ENCODE peak calls at places on chromosomes 6 and 20, in six cellular contexts. One of them, this sample, is unnamed.

GRCh38 chr20:7673841-7674240 is 266.4 kb downstream of the HAO1 start:
- DNase-seq in activated CD4-positive, alpha-beta T cell treated with anti-CD3 and anti-CD28 coated beads for 24 hours: no peak
- DNase-seq in stimulated activated CD8-positive, alpha-beta memory T cell treated with anti-CD3 and anti-CD28 coated beads, Interleukin-4, amount 100 ng/mL, for 4 hours: no peak
- DNase-seq in IMR-90: no peak
- DNase-seq in Caki2: no peak
- DNase-seq in activated naive CD8-positive, alpha-beta T cell treated with anti-CD3 and anti-CD28 coated beads for 36 hours: no peak
- DNase-seq in this sample: no peak

GRCh38 chr6:151389640-151390275 is 1.6 kb downstream of the ZBTB2 start:
- DNase-seq in stimulated activated CD8-positive, alpha-beta memory T cell treated with anti-CD3 and anti-CD28 coated beads, Interleukin-4, amount 100 ng/mL, for 4 hours: no peak
- DNase-seq in activated naive CD8-positive, alpha-beta T cell treated with anti-CD3 and anti-CD28 coated beads for 36 hours: no peak
- DNase-seq in Caki2: no peak
- DNase-seq in IMR-90: peak; percentile 59
- DNase-seq in activated CD4-positive, alpha-beta T cell treated with anti-CD3 and anti-CD28 coated beads for 24 hours: no peak
- DNase-seq in this sample: no peak

GRCh38 chr6:139323511-139324445 is 32.0 kb upstream of the TXLNB start:
- DNase-seq in IMR-90: peak; percentile 75
- DNase-seq in activated naive CD8-positive, alpha-beta T cell treated with anti-CD3 and anti-CD28 coated beads for 36 hours: peak; percentile 79
- DNase-seq in Caki2: no peak
- DNase-seq in stimulated activated CD8-positive, alpha-beta memory T cell treated with anti-CD3 and anti-CD28 coated beads, Interleukin-4, amount 100 ng/mL, for 4 hours: peak; percentile 67
- DNase-seq in activated CD4-positive, alpha-beta T cell treated with anti-CD3 and anti-CD28 coated beads for 24 hours: peak; percentile 57
- DNase-seq in this sample: peak; percentile 28

GRCh38 chr6:161033667-161034066 is 42.1 kb downstream of the MAP3K4 start:
- DNase-seq in IMR-90: no peak
- DNase-seq in stimulated activated CD8-positive, alpha-beta memory T cell treated with anti-CD3 and anti-CD28 coated beads, Interleukin-4, amount 100 ng/mL, for 4 hours: no peak
- DNase-seq in Caki2: no peak
- DNase-seq in activated naive CD8-positive, alpha-beta T cell treated with anti-CD3 and anti-CD28 coated beads for 36 hours: no peak
- DNase-seq in activated CD4-positive, alpha-beta T cell treated with anti-CD3 and anti-CD28 coated beads for 24 hours: no peak
- DNase-seq in this sample: no peak

GRCh38 chr6:133623065-133623464 is 265.8 kb upstream of the TCF21 start:
- DNase-seq in activated CD4-positive, alpha-beta T cell treated with anti-CD3 and anti-CD28 coated beads for 24 hours: no peak
- DNase-seq in activated naive CD8-positive, alpha-beta T cell treated with anti-CD3 and anti-CD28 coated beads for 36 hours: no peak
- DNase-seq in IMR-90: peak; percentile 68
- DNase-seq in stimulated activated CD8-positive, alpha-beta memory T cell treated with anti-CD3 and anti-CD28 coated beads, Interleukin-4, amount 100 ng/mL, for 4 hours: no peak
- DNase-seq in Caki2: no peak
- DNase-seq in this sample: no peak

GRCh38 chr20:38452880-38453624 is 17.9 kb upstream of the SNHG17 start:
- DNase-seq in activated naive CD8-positive, alpha-beta T cell treated with anti-CD3 and anti-CD28 coated beads for 36 hours: no peak
- DNase-seq in activated CD4-positive, alpha-beta T cell treated with anti-CD3 and anti-CD28 coated beads for 24 hours: no peak
- DNase-seq in stimulated activated CD8-positive, alpha-beta memory T cell treated with anti-CD3 and anti-CD28 coated beads, Interleukin-4, amount 100 ng/mL, for 4 hours: no peak
- DNase-seq in Caki2: peak; percentile 27
- DNase-seq in IMR-90: peak; percentile 74
- DNase-seq in this sample: no peak

GRCh38 chr20:57801581-57801980 is 91.8 kb upstream of the PMEPA1 start:
- DNase-seq in activated naive CD8-positive, alpha-beta T cell treated with anti-CD3 and anti-CD28 coated beads for 36 hours: no peak
- DNase-seq in activated CD4-positive, alpha-beta T cell treated with anti-CD3 and anti-CD28 coated beads for 24 hours: no peak
- DNase-seq in Caki2: no peak
- DNase-seq in IMR-90: no peak
- DNase-seq in stimulated activated CD8-positive, alpha-beta memory T cell treated with anti-CD3 and anti-CD28 coated beads, Interleukin-4, amount 100 ng/mL, for 4 hours: no peak
- DNase-seq in this sample: no peak

GRCh38 chr6:16154904-16155303 is 26.0 kb downstream of the MYLIP start:
- DNase-seq in IMR-90: peak; percentile 73
- DNase-seq in Caki2: no peak
- DNase-seq in activated CD4-positive, alpha-beta T cell treated with anti-CD3 and anti-CD28 coated beads for 24 hours: no peak
- DNase-seq in stimulated activated CD8-positive, alpha-beta memory T cell treated with anti-CD3 and anti-CD28 coated beads, Interleukin-4, amount 100 ng/mL, for 4 hours: no peak
- DNase-seq in activated naive CD8-positive, alpha-beta T cell treated with anti-CD3 and anti-CD28 coated beads for 36 hours: no peak
- DNase-seq in this sample: no peak

GRCh38 chr6:42043787-42044475 is 6.4 kb upstream of the TAF8 start:
- DNase-seq in stimulated activated CD8-positive, alpha-beta memory T cell treated with anti-CD3 and anti-CD28 coated beads, Interleukin-4, amount 100 ng/mL, for 4 hours: peak; percentile 98
- DNase-seq in activated CD4-positive, alpha-beta T cell treated with anti-CD3 and anti-CD28 coated beads for 24 hours: peak; percentile 96
- DNase-seq in activated naive CD8-positive, alpha-beta T cell treated with anti-CD3 and anti-CD28 coated beads for 36 hours: peak; percentile 92
- DNase-seq in IMR-90: peak; percentile 79
- DNase-seq in Caki2: peak; percentile 85
- DNase-seq in this sample: peak; percentile 76

GRCh38 chr6:53044071-53044470 is 21.1 kb upstream of the FBXO9 start:
- DNase-seq in IMR-90: peak; percentile 72
- DNase-seq in activated CD4-positive, alpha-beta T cell treated with anti-CD3 and anti-CD28 coated beads for 24 hours: no peak
- DNase-seq in stimulated activated CD8-positive, alpha-beta memory T cell treated with anti-CD3 and anti-CD28 coated beads, Interleukin-4, amount 100 ng/mL, for 4 hours: no peak
- DNase-seq in activated naive CD8-positive, alpha-beta T cell treated with anti-CD3 and anti-CD28 coated beads for 36 hours: no peak
- DNase-seq in Caki2: no peak
- DNase-seq in this sample: no peak

GRCh38 chr20:1912056-1912455 is 16.8 kb downstream of the SIRPA start:
- DNase-seq in activated CD4-positive, alpha-beta T cell treated with anti-CD3 and anti-CD28 coated beads for 24 hours: no peak
- DNase-seq in activated naive CD8-positive, alpha-beta T cell treated with anti-CD3 and anti-CD28 coated beads for 36 hours: no peak
- DNase-seq in IMR-90: no peak
- DNase-seq in stimulated activated CD8-positive, alpha-beta memory T cell treated with anti-CD3 and anti-CD28 coated beads, Interleukin-4, amount 100 ng/mL, for 4 hours: no peak
- DNase-seq in Caki2: no peak
- DNase-seq in this sample: no peak

GRCh38 chr20:47784599-47785320 is 521 bp downstream of the SULF2 start:
- DNase-seq in Caki2: peak; percentile 64
- DNase-seq in stimulated activated CD8-positive, alpha-beta memory T cell treated with anti-CD3 and anti-CD28 coated beads, Interleukin-4, amount 100 ng/mL, for 4 hours: no peak
- DNase-seq in activated naive CD8-positive, alpha-beta T cell treated with anti-CD3 and anti-CD28 coated beads for 36 hours: no peak
- DNase-seq in IMR-90: peak; percentile 4
- DNase-seq in activated CD4-positive, alpha-beta T cell treated with anti-CD3 and anti-CD28 coated beads for 24 hours: no peak
- DNase-seq in this sample: no peak

GRCh38 chr20:32510120-32510600 is 75.0 kb downstream of the NOL4L start:
- DNase-seq in stimulated activated CD8-positive, alpha-beta memory T cell treated with anti-CD3 and anti-CD28 coated beads, Interleukin-4, amount 100 ng/mL, for 4 hours: no peak
- DNase-seq in activated CD4-positive, alpha-beta T cell treated with anti-CD3 and anti-CD28 coated beads for 24 hours: no peak
- DNase-seq in Caki2: no peak
- DNase-seq in activated naive CD8-positive, alpha-beta T cell treated with anti-CD3 and anti-CD28 coated beads for 36 hours: peak; percentile 44
- DNase-seq in IMR-90: no peak
- DNase-seq in this sample: no peak

GRCh38 chr6:89084954-89085353 is 4.4 kb downstream of the PNRC1 start:
- DNase-seq in IMR-90: peak; percentile 24
- DNase-seq in activated naive CD8-positive, alpha-beta T cell treated with anti-CD3 and anti-CD28 coated beads for 36 hours: no peak
- DNase-seq in stimulated activated CD8-positive, alpha-beta memory T cell treated with anti-CD3 and anti-CD28 coated beads, Interleukin-4, amount 100 ng/mL, for 4 hours: no peak
- DNase-seq in activated CD4-positive, alpha-beta T cell treated with anti-CD3 and anti-CD28 coated beads for 24 hours: no peak
- DNase-seq in Caki2: no peak
- DNase-seq in this sample: no peak

GRCh38 chr6:27505209-27506027 is 32.5 kb upstream of the ZNF184 start:
- DNase-seq in IMR-90: peak; percentile 77
- DNase-seq in activated CD4-positive, alpha-beta T cell treated with anti-CD3 and anti-CD28 coated beads for 24 hours: peak; percentile 35
- DNase-seq in stimulated activated CD8-positive, alpha-beta memory T cell treated with anti-CD3 and anti-CD28 coated beads, Interleukin-4, amount 100 ng/mL, for 4 hours: no peak
- DNase-seq in Caki2: peak; percentile 89
- DNase-seq in activated naive CD8-positive, alpha-beta T cell treated with anti-CD3 and anti-CD28 coated beads for 36 hours: peak; percentile 60
- DNase-seq in this sample: no peak

GRCh38 chr6:28543671-28544131 is 18.0 kb downstream of the GPX5 start:
- DNase-seq in IMR-90: no peak
- DNase-seq in stimulated activated CD8-positive, alpha-beta memory T cell treated with anti-CD3 and anti-CD28 coated beads, Interleukin-4, amount 100 ng/mL, for 4 hours: no peak
- DNase-seq in activated CD4-positive, alpha-beta T cell treated with anti-CD3 and anti-CD28 coated beads for 24 hours: no peak
- DNase-seq in Caki2: no peak
- DNase-seq in activated naive CD8-positive, alpha-beta T cell treated with anti-CD3 and anti-CD28 coated beads for 36 hours: peak; percentile 24
- DNase-seq in this sample: no peak